ENCODE peak calls at places on chromosomes 5 and 9, in five cellular contexts. One of them, this sample, is unnamed. For H3K4me1, the result is how much of the 10 kb centered on the place peaks cover.

GRCh38 chr9:69471433-69471832 is 146.4 kb downstream of the ENTREP1 start:
- DNase-seq in right atrium auricular region: no peak
- DNase-seq in SJSA1: no peak
- DNase-seq in colonic mucosa: no peak
- DNase-seq in GM23338: no peak
- DNase-seq in this sample: peak

GRCh38 chr9:86352440-86353106 is 1.6 kb downstream of the TUT7 start:
- DNase-seq in right atrium auricular region: no peak
- DNase-seq in SJSA1: no peak
- DNase-seq in colonic mucosa: no peak
- DNase-seq in GM23338: no peak
- DNase-seq in this sample: peak

GRCh38 chr9:85713897-85714296 is 27.9 kb downstream of the AGTPBP1 start:
- DNase-seq in right atrium auricular region: no peak
- DNase-seq in SJSA1: no peak
- DNase-seq in colonic mucosa: no peak
- DNase-seq in GM23338: no peak
- DNase-seq in this sample: no peak

GRCh38 chr5:39178171-39178570 is 41.2 kb downstream of the FYB1 start:
- DNase-seq in right atrium auricular region: no peak
- DNase-seq in SJSA1: no peak
- DNase-seq in colonic mucosa: no peak
- DNase-seq in GM23338: no peak
- DNase-seq in this sample: no peak

GRCh38 chr5:132370241-132370820 is 821 bp downstream of the SLC22A5 start:
- DNase-seq in right atrium auricular region: peak
- DNase-seq in SJSA1: no peak
- DNase-seq in colonic mucosa: no peak
- DNase-seq in GM23338: peak
- DNase-seq in this sample: no peak

GRCh38 chr5:135031146-135031812 is 2.7 kb downstream of the PITX1 start:
- DNase-seq in right atrium auricular region: no peak
- DNase-seq in SJSA1: peak
- DNase-seq in colonic mucosa: no peak
- DNase-seq in GM23338: peak
- DNase-seq in this sample: no peak

GRCh38 chr9:35267716-35268115 is 105.9 kb downstream of the UNC13B start:
- DNase-seq in right atrium auricular region: no peak
- DNase-seq in SJSA1: no peak
- DNase-seq in colonic mucosa: no peak
- DNase-seq in GM23338: peak
- DNase-seq in this sample: no peak

GRCh38 chr9:88197016-88197415 is 58.7 kb upstream of the SPATA31C2 start:
- DNase-seq in right atrium auricular region: no peak
- DNase-seq in SJSA1: peak
- DNase-seq in colonic mucosa: no peak
- DNase-seq in GM23338: no peak
- DNase-seq in this sample: no peak

GRCh38 chr5:65086234-65086886 is 317.6 kb downstream of the CWC27 start:
- DNase-seq in right atrium auricular region: no peak
- DNase-seq in SJSA1: no peak
- DNase-seq in colonic mucosa: no peak
- DNase-seq in GM23338: no peak
- DNase-seq in this sample: no peak

GRCh38 chr9:74645007-74645639 is 148.0 kb downstream of the RORB start:
- DNase-seq in right atrium auricular region: no peak
- DNase-seq in SJSA1: peak
- DNase-seq in colonic mucosa: no peak
- DNase-seq in GM23338: peak
- DNase-seq in this sample: peak

GRCh38 chr9:69748304-69748703 is 11.5 kb downstream of the PTAR1 start:
- DNase-seq in right atrium auricular region: no peak
- DNase-seq in SJSA1: no peak
- DNase-seq in colonic mucosa: no peak
- DNase-seq in GM23338: no peak
- DNase-seq in this sample: no peak

GRCh38 chr5:9347541-9348295 is 198.2 kb downstream of the SEMA5A start:
- DNase-seq in right atrium auricular region: no peak
- DNase-seq in SJSA1: no peak
- DNase-seq in colonic mucosa: no peak
- DNase-seq in GM23338: no peak
- DNase-seq in this sample: no peak

GRCh38 chr5:131481569-131481968 is 153.5 kb downstream of the RAPGEF6 start:
- DNase-seq in right atrium auricular region: no peak
- DNase-seq in SJSA1: no peak
- DNase-seq in colonic mucosa: no peak
- DNase-seq in GM23338: no peak
- DNase-seq in this sample: no peak

GRCh38 chr5:55645304-55645703 is 66.8 kb downstream of the SLC38A9 start:
- DNase-seq in right atrium auricular region: no peak
- DNase-seq in SJSA1: peak
- DNase-seq in colonic mucosa: no peak
- DNase-seq in GM23338: no peak
- DNase-seq in this sample: no peak

GRCh38 chr5:134509308-134510040 is 16.0 kb upstream of the JADE2 start:
- DNase-seq in right atrium auricular region: no peak
- DNase-seq in SJSA1: peak
- DNase-seq in colonic mucosa: no peak
- DNase-seq in GM23338: no peak
- DNase-seq in this sample: no peak

GRCh38 chr5:2475902-2476301 is 275.6 kb downstream of the IRX2 start:
- DNase-seq in right atrium auricular region: peak
- DNase-seq in SJSA1: no peak
- DNase-seq in colonic mucosa: no peak
- DNase-seq in GM23338: no peak
- DNase-seq in this sample: no peak

GRCh38 chr5:73451218-73452130 is 2.9 kb upstream of the FOXD1 start:
- DNase-seq in right atrium auricular region: no peak
- DNase-seq in SJSA1: peak
- DNase-seq in colonic mucosa: peak
- DNase-seq in GM23338: peak
- DNase-seq in this sample: peak

GRCh38 chr5:108415726-108416125 is 33.8 kb upstream of the FBXL17 start:
- DNase-seq in right atrium auricular region: no peak
- DNase-seq in SJSA1: no peak
- DNase-seq in colonic mucosa: no peak
- DNase-seq in GM23338: no peak
- DNase-seq in this sample: no peak

GRCh38 chr5:65820373-65820772 is 98.4 kb downstream of the NLN start:
- DNase-seq in right atrium auricular region: no peak
- DNase-seq in SJSA1: no peak
- DNase-seq in colonic mucosa: no peak
- DNase-seq in GM23338: no peak
- DNase-seq in this sample: no peak

GRCh38 chr9:138021251-138022056 is 143.9 kb downstream of the CACNA1B start:
- DNase-seq in right atrium auricular region: peak
- DNase-seq in SJSA1: no peak
- DNase-seq in colonic mucosa: no peak
- DNase-seq in GM23338: no peak
- DNase-seq in this sample: no peak

GRCh38 chr5:139751236-139751635 is 44.4 kb upstream of the PSD2 start:
- DNase-seq in right atrium auricular region: no peak
- DNase-seq in SJSA1: no peak
- DNase-seq in colonic mucosa: no peak
- DNase-seq in GM23338: no peak
- DNase-seq in this sample: no peak
- H3K4me1 ChIP-seq in right atrium auricular region: under half
- H3K4me1 ChIP-seq in SJSA1: under half
- H3K4me1 ChIP-seq in colonic mucosa: under half
- H3K4me1 ChIP-seq in GM23338: under half
- H3K4me1 ChIP-seq in this sample: under half

GRCh38 chr5:115214541-115214940 is 44.8 kb upstream of the TRIM36 start:
- DNase-seq in right atrium auricular region: no peak
- DNase-seq in SJSA1: peak
- DNase-seq in colonic mucosa: no peak
- DNase-seq in GM23338: no peak
- DNase-seq in this sample: no peak
- H3K4me3 ChIP-seq in right atrium auricular region: no peak
- H3K4me3 ChIP-seq in SJSA1: no peak
- H3K4me3 ChIP-seq in colonic mucosa: no peak
- H3K4me3 ChIP-seq in GM23338: no peak
- H3K4me3 ChIP-seq in this sample: no peak

GRCh38 chr5:96962540-96962991 is 26.7 kb downstream of the LNPEP start:
- DNase-seq in right atrium auricular region: no peak
- DNase-seq in SJSA1: no peak
- DNase-seq in colonic mucosa: no peak
- DNase-seq in GM23338: no peak
- DNase-seq in this sample: peak
- H3K4me1 ChIP-seq in right atrium auricular region: under half
- H3K4me1 ChIP-seq in SJSA1: under half
- H3K4me1 ChIP-seq in colonic mucosa: under half
- H3K4me1 ChIP-seq in GM23338: under half
- H3K4me1 ChIP-seq in this sample: under half

GRCh38 chr5:36371366-36371765 is 69.7 kb upstream of the RANBP3L start:
- DNase-seq in right atrium auricular region: no peak
- DNase-seq in SJSA1: no peak
- DNase-seq in colonic mucosa: no peak
- DNase-seq in GM23338: no peak
- DNase-seq in this sample: no peak
- H3K4me3 ChIP-seq in right atrium auricular region: no peak
- H3K4me3 ChIP-seq in SJSA1: no peak
- H3K4me3 ChIP-seq in colonic mucosa: no peak
- H3K4me3 ChIP-seq in GM23338: no peak
- H3K4me3 ChIP-seq in this sample: no peak

GRCh38 chr5:119282628-119283027 is 73.2 kb upstream of the TNFAIP8 start:
- DNase-seq in right atrium auricular region: no peak
- DNase-seq in SJSA1: no peak
- DNase-seq in colonic mucosa: no peak
- DNase-seq in GM23338: no peak
- DNase-seq in this sample: no peak

GRCh38 chr5:119286516-119287488 is 69.0 kb upstream of the TNFAIP8 start:
- DNase-seq in right atrium auricular region: no peak
- DNase-seq in SJSA1: no peak
- DNase-seq in colonic mucosa: no peak
- DNase-seq in GM23338: no peak
- DNase-seq in this sample: no peak

GRCh38 chr5:119287547-119288073 is 68.2 kb upstream of the TNFAIP8 start:
- DNase-seq in right atrium auricular region: no peak
- DNase-seq in SJSA1: no peak
- DNase-seq in colonic mucosa: no peak
- DNase-seq in GM23338: no peak
- DNase-seq in this sample: peak

GRCh38 chr5:119284031-119284430 is 71.8 kb upstream of the TNFAIP8 start:
- DNase-seq in right atrium auricular region: no peak
- DNase-seq in SJSA1: no peak
- DNase-seq in colonic mucosa: no peak
- DNase-seq in GM23338: no peak
- DNase-seq in this sample: no peak

GRCh38 chr5:119285070-119285916 is 70.5 kb upstream of the TNFAIP8 start:
- DNase-seq in right atrium auricular region: no peak
- DNase-seq in SJSA1: no peak
- DNase-seq in colonic mucosa: no peak
- DNase-seq in GM23338: no peak
- DNase-seq in this sample: no peak
- H3K4me1 ChIP-seq in right atrium auricular region: under half
- H3K4me1 ChIP-seq in SJSA1: under half
- H3K4me1 ChIP-seq in colonic mucosa: under half
- H3K4me1 ChIP-seq in GM23338: under half
- H3K4me1 ChIP-seq in this sample: under half

GRCh38 chr9:37383876-37384715 is 38.4 kb upstream of the GRHPR start:
- DNase-seq in right atrium auricular region: no peak
- DNase-seq in SJSA1: no peak
- DNase-seq in colonic mucosa: no peak
- DNase-seq in GM23338: no peak
- DNase-seq in this sample: no peak

GRCh38 chr9:37381094-37381741 is 41.3 kb upstream of the GRHPR start:
- DNase-seq in right atrium auricular region: no peak
- DNase-seq in SJSA1: no peak
- DNase-seq in colonic mucosa: no peak
- DNase-seq in GM23338: no peak
- DNase-seq in this sample: no peak

GRCh38 chr9:37383393-37383792 is 39.1 kb upstream of the GRHPR start:
- DNase-seq in right atrium auricular region: no peak
- DNase-seq in SJSA1: no peak
- DNase-seq in colonic mucosa: no peak
- DNase-seq in GM23338: no peak
- DNase-seq in this sample: no peak

GRCh38 chr9:37382161-37382981 is 40.1 kb upstream of the GRHPR start:
- DNase-seq in right atrium auricular region: no peak
- DNase-seq in SJSA1: no peak
- DNase-seq in colonic mucosa: no peak
- DNase-seq in GM23338: no peak
- DNase-seq in this sample: no peak

GRCh38 chr9:37382982-37383357 is 39.5 kb upstream of the GRHPR start:
- DNase-seq in right atrium auricular region: no peak
- DNase-seq in SJSA1: no peak
- DNase-seq in colonic mucosa: no peak
- DNase-seq in GM23338: no peak
- DNase-seq in this sample: no peak
- H3K4me3 ChIP-seq in right atrium auricular region: no peak
- H3K4me3 ChIP-seq in SJSA1: no peak
- H3K4me3 ChIP-seq in colonic mucosa: no peak
- H3K4me3 ChIP-seq in GM23338: no peak
- H3K4me3 ChIP-seq in this sample: no peak

This sample was measured in endothelial cell of umbilical vein.